ENCODE peak calls at places on chromosome 1, in seven cellular contexts. S is AG08396, Y is AG08395, H is heart right ventricle, J is breast epithelium, C is T-helper 2 cell, Q is left colon. D is an unnamed sample.

GRCh38 chr1:27357281-27358037 is 9.3 kb downstream of the MAP3K6 start:
- DNase-seq in Y (peak), Q (peak), C (peak), S (peak), J (peak), H (peak), D (no peak)

GRCh38 chr1:3525551-3526482 is 71.4 kb downstream of the ARHGEF16 start:
- DNase-seq in C (no peak), J (no peak), S (no peak), H (no peak), Y (no peak), Q (no peak), D (no peak)

GRCh38 chr1:224730540-224730939 is 114.4 kb downstream of the CNIH3 start:
- DNase-seq in J (no peak), C (no peak), Q (no peak), Y (no peak), H (no peak), S (no peak), D (no peak)

GRCh38 chr1:180773210-180773865 is 139.4 kb upstream of the KIAA1614 start:
- DNase-seq in C (no peak), H (no peak), Y (peak), J (no peak), Q (no peak), S (peak), D (no peak)

GRCh38 chr1:160675641-160676410 is 29.0 kb upstream of the SLAMF1 start:
- DNase-seq in H (peak), Y (peak), S (peak), C (peak), Q (peak), J (no peak), D (peak)

GRCh38 chr1:200238311-200238710 is 171.5 kb downstream of the ZNF281 start:
- DNase-seq in S (no peak), C (no peak), H (no peak), J (no peak), Y (no peak), Q (no peak), D (no peak)

GRCh38 chr1:39409055-39409816 is 82.2 kb upstream of the BMP8A start:
- DNase-seq in C (no peak), Q (no peak), H (peak), S (peak), Y (peak), J (peak), D (no peak)

GRCh38 chr1:234619794-234620247 is 9.8 kb upstream of the IRF2BP2 start:
- DNase-seq in C (no peak), Y (no peak), J (no peak), Q (no peak), S (no peak), H (no peak), D (no peak)

GRCh38 chr1:169128565-169128964 is 22.1 kb downstream of the ATP1B1 start:
- DNase-seq in Q (no peak), S (no peak), Y (no peak), J (no peak), C (no peak), H (no peak), D (no peak)

GRCh38 chr1:180358649-180359048 is 128.6 kb downstream of the LHX4 start:
- DNase-seq in J (no peak), Y (no peak), C (no peak), S (peak), Q (no peak), H (peak), D (no peak)

GRCh38 chr1:205588691-205589445 is 42.9 kb downstream of the ELK4 start:
- DNase-seq in Q (no peak), J (no peak), S (peak), C (no peak), H (no peak), Y (peak), D (no peak)

GRCh38 chr1:235917267-235917811 is 50.6 kb upstream of the LYST start:
- DNase-seq in H (no peak), S (peak), Y (peak), J (peak), Q (peak), C (no peak), D (peak)

GRCh38 chr1:153260980-153261792 is 1.7 kb downstream of the LORICRIN start:
- DNase-seq in Y (peak), Q (no peak), C (peak), S (peak), J (no peak), H (peak), D (no peak)

GRCh38 chr1:27643626-27644368 is 8.8 kb upstream of the FGR start:
- DNase-seq in J (no peak), C (peak), H (no peak), S (peak), Q (no peak), Y (peak), D (no peak)

D was measured in non-pigmented ciliary epithelial cell.